ENCODE peak calls at places on chromosomes 11 and 22, in five cellular contexts. One of them, this sample, is unnamed.

GRCh38 chr11:57546869-57547518 is 9.6 kb downstream of the SMTNL1 start:
- DNase-seq in A172: peak; percentile 50
- DNase-seq in PC-3: peak; percentile 62
- DNase-seq in spleen: no peak
- DNase-seq in MV-4-11: peak; percentile 44
- DNase-seq in this sample: no peak

GRCh38 chr22:18954333-18954732 is 18.2 kb upstream of the PRODH start:
- DNase-seq in MV-4-11: peak; percentile 33
- DNase-seq in PC-3: peak; percentile 63
- DNase-seq in A172: peak; percentile 14
- DNase-seq in spleen: peak; percentile 92
- DNase-seq in this sample: no peak

GRCh38 chr22:40674274-40674673 is 5.0 kb upstream of the MCHR1 start:
- DNase-seq in A172: no peak
- DNase-seq in PC-3: no peak
- DNase-seq in spleen: no peak
- DNase-seq in MV-4-11: no peak
- DNase-seq in this sample: no peak

GRCh38 chr11:47924184-47924671 is 56.1 kb upstream of the PTPRJ start:
- DNase-seq in A172: peak; percentile 95
- DNase-seq in MV-4-11: peak; percentile 9
- DNase-seq in PC-3: peak; percentile 77
- DNase-seq in spleen: peak; percentile 17
- DNase-seq in this sample: no peak

GRCh38 chr22:48594016-48594756 is 1233.5 kb downstream of the BRD1 start:
- DNase-seq in MV-4-11: no peak
- DNase-seq in PC-3: no peak
- DNase-seq in spleen: no peak
- DNase-seq in A172: no peak
- DNase-seq in this sample: no peak

GRCh38 chr22:29344137-29344536 is 28.6 kb upstream of the RASL10A start:
- DNase-seq in MV-4-11: no peak
- DNase-seq in A172: peak; percentile 96
- DNase-seq in PC-3: peak; percentile 96
- DNase-seq in spleen: no peak
- DNase-seq in this sample: peak; percentile 59

GRCh38 chr11:66080055-66080817 is 10.2 kb downstream of the PACS1 start:
- DNase-seq in A172: peak; percentile 80
- DNase-seq in spleen: no peak
- DNase-seq in MV-4-11: peak; percentile 53
- DNase-seq in PC-3: peak; percentile 87
- DNase-seq in this sample: no peak

GRCh38 chr11:48001438-48002021 is 21.2 kb downstream of the PTPRJ start:
- DNase-seq in spleen: peak; percentile 83
- DNase-seq in A172: peak; percentile 49
- DNase-seq in PC-3: no peak
- DNase-seq in MV-4-11: no peak
- DNase-seq in this sample: no peak

GRCh38 chr11:79201637-79202347 is 239.0 kb downstream of the TENM4 start:
- DNase-seq in PC-3: peak; percentile 13
- DNase-seq in spleen: no peak
- DNase-seq in A172: no peak
- DNase-seq in MV-4-11: no peak
- DNase-seq in this sample: no peak

GRCh38 chr22:45842141-45842831 is 134.7 kb downstream of the WNT7B start:
- DNase-seq in MV-4-11: no peak
- DNase-seq in PC-3: no peak
- DNase-seq in spleen: no peak
- DNase-seq in A172: no peak
- DNase-seq in this sample: no peak

GRCh38 chr11:34154059-34154875 is 48.8 kb downstream of the NAT10 start:
- DNase-seq in spleen: no peak
- DNase-seq in MV-4-11: peak; percentile 86
- DNase-seq in A172: no peak
- DNase-seq in PC-3: no peak
- DNase-seq in this sample: no peak

GRCh38 chr11:62295504-62295903 is 3.4 kb downstream of the SCGB1D4 start:
- DNase-seq in spleen: no peak
- DNase-seq in A172: peak; percentile 12
- DNase-seq in MV-4-11: no peak
- DNase-seq in PC-3: peak; percentile 59
- DNase-seq in this sample: no peak

GRCh38 chr11:92776676-92777075 is 192.8 kb upstream of the MTNR1B start:
- DNase-seq in MV-4-11: peak; percentile 75
- DNase-seq in A172: peak; percentile 0
- DNase-seq in spleen: no peak
- DNase-seq in PC-3: no peak
- DNase-seq in this sample: no peak

GRCh38 chr22:27918351-27919221 is 470 bp downstream of the PITPNB start:
- DNase-seq in PC-3: peak; percentile 28
- DNase-seq in MV-4-11: peak; percentile 4
- DNase-seq in spleen: no peak
- DNase-seq in A172: peak; percentile 16
- DNase-seq in this sample: peak; percentile 14

GRCh38 chr11:133917921-133918605 is 38.7 kb downstream of the IGSF9B start:
- DNase-seq in MV-4-11: no peak
- DNase-seq in A172: no peak
- DNase-seq in PC-3: no peak
- DNase-seq in spleen: no peak
- DNase-seq in this sample: no peak

GRCh38 chr11:76962583-76963416 is 71.4 kb upstream of the B3GNT6 start:
- DNase-seq in PC-3: peak; percentile 53
- DNase-seq in spleen: no peak
- DNase-seq in A172: no peak
- DNase-seq in MV-4-11: peak; percentile 14
- DNase-seq in this sample: no peak

GRCh38 chr11:2383823-2384722 is 7.0 kb downstream of the CD81 start:
- DNase-seq in A172: no peak
- DNase-seq in spleen: peak; percentile 89
- DNase-seq in MV-4-11: no peak
- DNase-seq in PC-3: no peak
- DNase-seq in this sample: no peak

GRCh38 chr11:61332266-61332822 is 561 bp downstream of the DDB1 start:
- DNase-seq in PC-3: peak; percentile 26
- DNase-seq in spleen: no peak
- DNase-seq in A172: no peak
- DNase-seq in MV-4-11: no peak
- DNase-seq in this sample: no peak

GRCh38 chr11:97118756-97119155 is 728.9 kb downstream of the JRKL start:
- DNase-seq in PC-3: no peak
- DNase-seq in MV-4-11: no peak
- DNase-seq in A172: peak; percentile 27
- DNase-seq in spleen: no peak
- DNase-seq in this sample: no peak

GRCh38 chr11:9380773-9381172 is 3.7 kb upstream of the IPO7 start:
- DNase-seq in A172: no peak
- DNase-seq in PC-3: no peak
- DNase-seq in MV-4-11: no peak
- DNase-seq in spleen: no peak
- DNase-seq in this sample: no peak

GRCh38 chr11:69935941-69936505 is 116.8 kb upstream of the FGF3 start:
- DNase-seq in PC-3: no peak
- DNase-seq in spleen: no peak
- DNase-seq in MV-4-11: no peak
- DNase-seq in A172: no peak
- DNase-seq in this sample: no peak

GRCh38 chr22:35729309-35729698 is 11.6 kb downstream of the APOL5 start:
- DNase-seq in spleen: no peak
- DNase-seq in PC-3: no peak
- DNase-seq in A172: no peak
- DNase-seq in MV-4-11: no peak
- DNase-seq in this sample: no peak

This sample was measured in thoracic aorta.